ENCODE peak calls at places on chromosomes 7 and 10, in five cellular contexts. P is lower leg skin, X is adrenal gland, Q is right lobe of liver, G is uterus. Z is an unnamed sample.

GRCh38 chr7:157397751-157398691 is 61.2 kb downstream of the DNAJB6 start:
- DNase-seq in P (no peak), X (peak; percentile 32), Q (no peak), G (peak; percentile 52), Z (no peak)

GRCh38 chr10:124511205-124512039 is 49.8 kb downstream of the LHPP start:
- DNase-seq in P (no peak), X (no peak), Q (no peak), G (no peak), Z (no peak)

GRCh38 chr7:96388166-96388565 is 66.3 kb upstream of the SLC25A13 start:
- DNase-seq in P (no peak), X (no peak), Q (no peak), G (no peak), Z (no peak)

GRCh38 chr10:5599613-5600520 is 66.5 kb downstream of the ASB13 start:
- DNase-seq in P (no peak), X (no peak), Q (no peak), G (no peak), Z (no peak)

GRCh38 chr7:55493416-55493815 is 78.9 kb downstream of the VOPP1 start:
- DNase-seq in P (no peak), X (no peak), Q (no peak), G (no peak), Z (no peak)

GRCh38 chr7:12968836-12969422 is 281.5 kb downstream of the ARL4A start:
- DNase-seq in P (no peak), X (no peak), Q (no peak), G (no peak), Z (no peak)

GRCh38 chr10:58842860-58843376 is 330.2 kb downstream of the BICC1 start:
- DNase-seq in P (no peak), X (no peak), Q (no peak), G (no peak), Z (no peak)

GRCh38 chr10:132607491-132607890 is 69.9 kb downstream of the INPP5A start:
- DNase-seq in P (no peak), X (no peak), Q (peak; percentile 36), G (no peak), Z (no peak)

GRCh38 chr7:12674861-12675260 is 12.6 kb upstream of the ARL4A start:
- DNase-seq in P (no peak), X (peak; percentile 65), Q (peak; percentile 62), G (no peak), Z (no peak)

GRCh38 chr7:75955293-75955938 is 39.0 kb downstream of the TMEM120A start:
- DNase-seq in P (no peak), X (peak; percentile 75), Q (no peak), G (no peak), Z (no peak)

GRCh38 chr7:73449422-73449821 is 15.8 kb downstream of the FZD9 start:
- DNase-seq in P (no peak), X (no peak), Q (no peak), G (no peak), Z (no peak)

GRCh38 chr7:150337659-150338081 is 3.8 kb downstream of the RARRES2 start:
- DNase-seq in P (no peak), X (no peak), Q (no peak), G (no peak), Z (no peak)

GRCh38 chr10:84683980-84684740 is 355.8 kb downstream of the CCSER2 start:
- DNase-seq in P (no peak), X (no peak), Q (no peak), G (no peak), Z (no peak)

GRCh38 chr7:27112960-27113949 is 10.8 kb upstream of the HOXA2 start:
- DNase-seq in P (no peak), X (peak; percentile 84), Q (peak; percentile 61), G (peak; percentile 78), Z (peak; percentile 80)

GRCh38 chr7:151695856-151696555 is 176.3 kb upstream of the RHEB start:
- DNase-seq in P (no peak), X (no peak), Q (no peak), G (no peak), Z (peak; percentile 44)

GRCh38 chr7:98200364-98200763 is 10.9 kb upstream of the BHLHA15 start:
- DNase-seq in P (no peak), X (no peak), Q (no peak), G (no peak), Z (no peak)

GRCh38 chr10:132523561-132524442 is 13.8 kb upstream of the INPP5A start:
- DNase-seq in P (no peak), X (no peak), Q (peak; percentile 34), G (peak; percentile 13), Z (no peak)

GRCh38 chr7:155594163-155594732 is 47.9 kb upstream of the CNPY1 start:
- DNase-seq in P (no peak), X (no peak), Q (peak; percentile 48), G (no peak), Z (no peak)

GRCh38 chr7:94301024-94301588 is 93.6 kb upstream of the COL1A2 start:
- DNase-seq in P (peak; percentile 58), X (peak; percentile 87), Q (no peak), G (peak; percentile 80), Z (peak; percentile 5)

GRCh38 chr7:157613575-157614322 is 276.9 kb downstream of the DNAJB6 start:
- DNase-seq in P (no peak), X (no peak), Q (no peak), G (no peak), Z (no peak)

GRCh38 chr10:29630205-29631048 is 4.3 kb downstream of the SVIL start:
- DNase-seq in P (no peak), X (no peak), Q (peak; percentile 20), G (no peak), Z (peak; percentile 28)
- H3K4me3 ChIP-seq in P (no peak overlapping the region), X (no peak overlapping the region), Q (no peak overlapping the region), G (peak overlapping the region; percentile 41), Z (no peak overlapping the region)

DNA sequence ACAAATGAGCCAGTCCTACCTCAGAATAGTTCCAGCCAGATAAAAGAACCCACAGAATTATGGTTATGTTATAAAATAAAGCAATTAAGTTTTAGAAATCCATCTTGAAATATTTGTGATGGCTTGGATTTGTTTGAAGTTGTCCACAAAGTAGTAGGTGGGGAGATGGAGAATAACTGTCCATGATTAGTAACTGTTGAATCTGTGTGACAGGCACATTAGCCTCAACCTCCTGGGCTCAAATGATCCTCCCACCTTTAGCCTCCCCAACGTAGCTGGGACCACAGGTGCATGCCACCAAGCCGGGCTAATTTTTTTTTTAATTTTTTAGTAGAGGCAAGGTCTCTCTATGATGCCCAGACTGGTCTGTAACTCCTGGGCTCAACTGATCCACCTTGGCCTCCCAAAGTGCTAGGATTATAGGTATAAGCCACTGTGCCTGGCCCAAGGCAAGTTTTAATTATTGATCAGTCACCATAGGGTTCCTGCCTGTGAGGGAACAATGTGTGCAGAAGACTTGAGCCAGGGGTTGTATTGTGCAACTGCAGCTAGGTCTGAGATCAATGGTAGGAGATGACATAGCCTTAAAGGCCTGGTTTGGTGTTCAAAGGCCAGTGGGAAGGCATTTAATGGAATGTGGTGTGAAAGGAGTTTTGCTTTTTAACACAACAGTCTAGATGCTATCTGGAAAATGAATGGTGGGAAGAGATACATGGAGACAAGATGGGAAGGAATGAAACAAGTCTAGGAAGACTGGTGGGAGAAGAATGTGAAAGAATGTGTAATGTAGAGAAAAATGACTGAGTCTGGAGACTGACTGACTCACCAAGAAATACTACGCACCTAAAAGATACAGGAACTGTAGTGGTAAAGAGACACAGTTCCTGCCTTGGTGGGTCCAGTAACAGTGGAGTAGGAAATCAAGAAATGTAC is 9.8 kb downstream of the HNRNPF start:
- DNase-seq in P (no peak), X (no peak), Q (peak; percentile 74), G (no peak), Z (no peak)
- TF ChIP-seq POLR2A in P (no peak), X (no peak), Q (no peak), G (no peak), Z (no peak)

GRCh38 chr10:108905821-108906220 is 1017.5 kb downstream of the XPNPEP1 start:
- DNase-seq in P (no peak), X (no peak), Q (no peak), G (no peak), Z (no peak)

GRCh38 chr10:108899686-108900085 is 1023.6 kb downstream of the XPNPEP1 start:
- DNase-seq in P (no peak), X (no peak), Q (no peak), G (no peak), Z (no peak)

GRCh38 chr10:108902491-108903250 is 1020.6 kb downstream of the XPNPEP1 start:
- DNase-seq in P (no peak), X (no peak), Q (no peak), G (no peak), Z (no peak)

GRCh38 chr10:108904163-108904878 is 1019.0 kb downstream of the XPNPEP1 start:
- DNase-seq in P (no peak), X (no peak), Q (no peak), G (no peak), Z (no peak)

DNA sequence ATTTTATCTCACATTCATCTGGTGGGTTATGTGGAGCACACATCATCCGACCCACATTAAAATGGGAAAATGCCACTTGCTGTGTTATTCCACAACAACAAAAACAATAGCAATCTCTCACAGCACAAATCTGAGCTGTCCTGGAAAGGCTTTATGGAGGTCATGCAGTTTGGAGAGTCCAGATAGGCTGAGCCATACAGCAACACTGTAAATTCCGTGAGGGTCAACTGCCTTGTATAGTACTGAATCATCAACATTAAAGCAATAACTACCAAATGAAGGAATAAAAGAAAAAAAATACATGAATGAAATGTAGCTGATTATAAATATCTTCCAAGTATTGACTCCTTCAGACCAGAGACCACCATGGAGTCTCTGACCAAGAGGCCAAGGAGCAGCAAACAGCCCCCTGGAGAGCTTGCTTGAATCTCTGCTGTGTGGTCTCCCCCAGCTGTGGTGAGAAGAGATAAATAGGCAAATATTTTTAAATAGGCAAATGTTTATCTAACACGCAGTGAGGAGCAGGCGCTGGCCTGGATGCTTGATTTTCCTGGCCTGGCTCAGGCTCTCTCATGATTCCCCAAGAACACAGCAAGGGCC is 1021.4 kb downstream of the XPNPEP1 start:
- DNase-seq in P (no peak), X (no peak), Q (no peak), G (no peak), Z (no peak)
- H3K4me3 ChIP-seq in P (no peak overlapping the region), X (no peak overlapping the region), Q (no peak overlapping the region), G (no peak overlapping the region), Z (no peak overlapping the region)

GRCh38 chr10:110748970-110749369 is 104.8 kb downstream of the RBM20 start:
- DNase-seq in P (no peak), X (no peak), Q (no peak), G (no peak), Z (no peak)

GRCh38 chr10:110747609-110748464 is 103.7 kb downstream of the RBM20 start:
- DNase-seq in P (no peak), X (no peak), Q (no peak), G (no peak), Z (no peak)

GRCh38 chr10:110746254-110746826 is 102.2 kb downstream of the RBM20 start:
- DNase-seq in P (peak; percentile 72), X (peak; percentile 49), Q (peak; percentile 65), G (peak; percentile 67), Z (peak; percentile 73)

GRCh38 chr10:110744767-110745166 is 100.6 kb downstream of the RBM20 start:
- DNase-seq in P (no peak), X (no peak), Q (no peak), G (no peak), Z (no peak)

GRCh38 chr10:110746969-110747608 is 103.0 kb downstream of the RBM20 start:
- DNase-seq in P (no peak), X (no peak), Q (no peak), G (no peak), Z (no peak)
- TF ChIP-seq POLR2A in P (no peak), X (no peak), Q (no peak), G (no peak), Z (no peak)

DNA sequence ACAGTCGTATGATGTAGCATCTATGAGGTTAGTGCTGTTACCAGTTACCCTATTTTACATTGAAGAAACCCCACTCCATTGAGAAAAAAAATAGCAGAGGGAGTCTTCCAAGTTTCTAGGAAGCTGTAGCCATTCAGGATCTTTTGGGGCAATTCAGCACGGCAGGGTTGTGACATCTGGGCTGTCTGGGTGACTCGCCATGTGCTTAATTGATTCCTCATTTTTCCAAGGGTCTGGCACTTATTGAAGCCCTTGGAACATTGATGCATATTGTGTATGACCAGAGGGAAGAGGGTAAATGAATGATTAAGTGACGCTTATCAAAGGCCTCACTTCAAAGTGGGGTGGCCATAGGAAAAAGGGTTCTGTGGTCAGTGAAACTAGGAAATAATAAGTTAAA is 248.7 kb downstream of the ARHGAP12 start:
- DNase-seq in P (no peak), X (no peak), Q (no peak), G (no peak), Z (no peak)
- H3K4me3 ChIP-seq in P (no peak overlapping the region), X (no peak overlapping the region), Q (no peak overlapping the region), G (no peak overlapping the region), Z (no peak overlapping the region)